ENCODE peak calls at places on chromosomes 11 and 22, in seven cellular contexts. C is HEK293T, T is WERI-Rb-1, J is T-helper 2 cell, E is foreskin keratinocyte, S is AG20443, V is WTC11. M is an unnamed sample.

GRCh38 chr11:62921573-62922188 is 518 bp upstream of the CHRM1 start:
- DNase-seq in C (no peak), T (no peak), J (no peak), E (no peak), S (peak; percentile 68), V (no peak), M (no peak)

GRCh38 chr11:77542296-77542695 is 47.5 kb upstream of the AQP11 start:
- DNase-seq in C (no peak), T (no peak), J (no peak), E (peak; percentile 15), S (peak; percentile 72), V (no peak), M (no peak)

GRCh38 chr11:33670250-33671011 is 30.2 kb downstream of the C11orf91 start:
- DNase-seq in C (no peak), T (no peak), J (no peak), E (no peak), S (peak; percentile 71), V (no peak), M (no peak)

GRCh38 chr11:69370984-69371709 is 77.2 kb downstream of the MYEOV start:
- DNase-seq in C (no peak), T (no peak), J (no peak), E (no peak), S (no peak), V (no peak), M (no peak)

GRCh38 chr11:131810511-131810910 is 440.1 kb downstream of the NTM start:
- DNase-seq in C (no peak), T (peak; percentile 10), J (no peak), E (no peak), S (no peak), V (no peak), M (no peak)

GRCh38 chr22:44807915-44808690 is 55.7 kb downstream of the ARHGAP8 start:
- DNase-seq in C (peak; percentile 48), T (peak; percentile 61), J (no peak), E (no peak), S (no peak), V (peak; percentile 73), M (no peak)

GRCh38 chr11:71991494-71991893 is 7.2 kb upstream of the IL18BP start:
- DNase-seq in C (no peak), T (no peak), J (no peak), E (no peak), S (no peak), V (no peak), M (no peak)

GRCh38 chr11:94747136-94748110 is 20.7 kb upstream of the AMOTL1 start:
- DNase-seq in C (no peak), T (no peak), J (no peak), E (peak; percentile 99), S (no peak), V (no peak), M (no peak)

GRCh38 chr11:933936-934335 is 8.3 kb downstream of the AP2A2 start:
- DNase-seq in C (no peak), T (no peak), J (no peak), E (no peak), S (no peak), V (no peak), M (no peak)

GRCh38 chr11:132520199-132520598 is 1012.1 kb downstream of the OPCML start:
- DNase-seq in C (no peak), T (no peak), J (no peak), E (no peak), S (no peak), V (no peak), M (no peak)

GRCh38 chr11:2419638-2420501 is 19.3 kb downstream of the TSSC4 start:
- DNase-seq in C (peak; percentile 77), T (peak; percentile 67), J (peak; percentile 38), E (no peak), S (peak; percentile 90), V (peak; percentile 78), M (peak; percentile 76)

GRCh38 chr11:5280582-5281102 is 10.9 kb upstream of the HBE1 start:
- DNase-seq in C (peak; percentile 13), T (no peak), J (no peak), E (peak; percentile 96), S (peak; percentile 96), V (peak; percentile 49), M (peak; percentile 53)

GRCh38 chr22:20412474-20413216 is 18.7 kb downstream of the ZNF74 start:
- DNase-seq in C (no peak), T (no peak), J (no peak), E (no peak), S (no peak), V (no peak), M (no peak)

GRCh38 chr11:70233511-70233919 is 30.4 kb downstream of the FADD start:
- DNase-seq in C (no peak), T (no peak), J (no peak), E (peak; percentile 99), S (peak; percentile 65), V (no peak), M (no peak)

GRCh38 chr22:42945736-42946135 is 69.2 kb downstream of the PACSIN2 start:
- DNase-seq in C (no peak), T (no peak), J (no peak), E (no peak), S (no peak), V (no peak), M (no peak)

GRCh38 chr11:117882539-117882938 is 6.1 kb upstream of the FXYD6 start:
- DNase-seq in C (no peak), T (peak; percentile 38), J (no peak), E (no peak), S (no peak), V (no peak), M (no peak)

M was measured in tibial nerve.